ENCODE peak calls at places on chromosome X, in seven cellular contexts. P, M, C, J, L, I and Q are unnamed samples.

GRCh38 chrX:45845142-45845541 is 644.5 kb upstream of the DIPK2B start:
- DNase-seq in I (no peak), P (no peak), M (no peak), L (no peak), C (no peak), J (no peak), Q (no peak)

GRCh38 chrX:23185951-23186350 is 148.7 kb upstream of the PTCHD1 start:
- DNase-seq in C (no peak), P (no peak), L (no peak), M (no peak), J (no peak), I (no peak), Q (no peak)

GRCh38 chrX:629230-630006 is 1.2 kb upstream of the SHOX start:
- DNase-seq in M (no peak), P (no peak), J (no peak), I (no peak), L (no peak), C (no peak), Q (no peak)

GRCh38 chrX:119692241-119693031 is 532 bp downstream of the SEPTIN6 start:
- DNase-seq in I (peak), L (no peak), M (peak), P (no peak), C (no peak), J (peak), Q (peak)

GRCh38 chrX:312621-313331 is 5.8 kb downstream of the GTPBP6 start:
- DNase-seq in I (peak), C (no peak), M (no peak), L (no peak), J (no peak), P (no peak), Q (no peak)

GRCh38 chrX:14899607-14900006 is 26.4 kb downstream of the MOSPD2 start:
- DNase-seq in C (no peak), J (no peak), P (no peak), I (no peak), L (no peak), M (no peak), Q (peak)

GRCh38 chrX:40504801-40505605 is 75.8 kb upstream of the ATP6AP2 start:
- DNase-seq in I (no peak), P (no peak), L (no peak), M (no peak), J (no peak), C (no peak), Q (no peak)

GRCh38 chrX:79325263-79325958 is 41.7 kb downstream of the ITM2A start:
- DNase-seq in I (no peak), C (no peak), M (no peak), P (no peak), J (no peak), L (peak), Q (no peak)

GRCh38 chrX:132615396-132616131 is 126.7 kb upstream of the MBNL3 start:
- DNase-seq in P (no peak), M (peak), L (peak), I (no peak), J (peak), C (no peak), Q (peak)

GRCh38 chrX:54452920-54453319 is 12.7 kb downstream of the TSR2 start:
- DNase-seq in P (no peak), I (no peak), J (peak), L (no peak), C (no peak), M (peak), Q (peak)

GRCh38 chrX:108285361-108285760 is 152.9 kb downstream of the COL4A6 start:
- DNase-seq in L (no peak), M (no peak), P (no peak), J (peak), C (no peak), I (no peak), Q (no peak)

GRCh38 chrX:119455264-119455663 is 13.0 kb upstream of the SLC25A5 start:
- DNase-seq in C (no peak), P (no peak), J (no peak), M (no peak), I (no peak), L (no peak), Q (no peak)

GRCh38 chrX:55490121-55490520 is 473 bp upstream of the USP51 start:
- DNase-seq in L (no peak), M (no peak), P (no peak), C (no peak), I (no peak), J (no peak), Q (no peak)

GRCh38 chrX:122545778-122546177 is 638.3 kb upstream of the GRIA3 start:
- DNase-seq in P (no peak), I (no peak), L (no peak), M (no peak), J (no peak), C (no peak), Q (no peak)

GRCh38 chrX:13669246-13669689 is 16.3 kb downstream of the TCEANC start:
- DNase-seq in P (no peak), I (peak), C (no peak), J (peak), L (peak), M (no peak), Q (no peak)

GRCh38 chrX:38805294-38806053 is 4.2 kb downstream of the MID1IP1 start:
- DNase-seq in J (peak), M (peak), I (peak), C (no peak), L (peak), P (peak), Q (peak)

GRCh38 chrX:10677490-10677889 is 57.1 kb upstream of the MID1 start:
- DNase-seq in J (no peak), I (no peak), M (no peak), C (no peak), P (peak), L (no peak), Q (no peak)

GRCh38 chrX:12967711-12968465 is 7.0 kb upstream of the TMSB4X start:
- DNase-seq in L (no peak), C (no peak), I (no peak), J (no peak), P (no peak), M (no peak), Q (no peak)